ENCODE peak calls at places on chromosome 14, in four cellular contexts. P is spleen, I is neuronal stem cell, L is heart left ventricle. H is an unnamed sample. For H3K9me3, the result is how much of the 10 kb centered on the place peaks cover.

GRCh38 chr14:44971459-44971858 is 9.5 kb downstream of the TOGARAM1 start:
- DNase-seq in P (no peak), I (no peak), L (no peak), H (no peak)

GRCh38 chr14:77002889-77003288 is 25.6 kb downstream of the IRF2BPL start:
- DNase-seq in P (no peak), I (no peak), L (no peak), H (no peak)

GRCh38 chr14:92751819-92752218 is 3.4 kb upstream of the LGMN start:
- DNase-seq in P (no peak), I (no peak), L (no peak), H (no peak)

GRCh38 chr14:87013583-87013982 is 979.4 kb downstream of the GALC start:
- DNase-seq in P (no peak), I (no peak), L (no peak), H (no peak)

GRCh38 chr14:61120576-61120975 is 139.5 kb downstream of the SLC38A6 start:
- DNase-seq in P (no peak), I (no peak), L (no peak), H (no peak)

GRCh38 chr14:39107624-39108023 is 4.6 kb upstream of the SEC23A start:
- DNase-seq in P (no peak), I (no peak), L (no peak), H (no peak)

GRCh38 chr14:58805605-58806358 is 168.0 kb downstream of the DACT1 start:
- DNase-seq in P (no peak), I (no peak), L (no peak), H (no peak)

GRCh38 chr14:96065661-96066459 is 26.7 kb downstream of the C14orf132 start:
- DNase-seq in P (peak), I (no peak), L (no peak), H (no peak)

GRCh38 chr14:103600503-103600902 is 28.5 kb upstream of the KLC1 start:
- DNase-seq in P (no peak), I (no peak), L (no peak), H (no peak)

GRCh38 chr14:92039073-92039719 is 663 bp downstream of the TRIP11 start:
- DNase-seq in P (no peak), I (peak), L (no peak), H (peak)

GRCh38 chr14:38972511-38972910 is 130.5 kb downstream of the SEC23A start:
- DNase-seq in P (no peak), I (no peak), L (no peak), H (no peak)

GRCh38 chr14:59246566-59246965 is 58.1 kb downstream of the DAAM1 start:
- DNase-seq in P (no peak), I (no peak), L (no peak), H (no peak)

GRCh38 chr14:71175491-71175890 is 268.2 kb downstream of the PCNX1 start:
- DNase-seq in P (no peak), I (no peak), L (no peak), H (no peak)

GRCh38 chr14:89750206-89750867 is 204.2 kb downstream of the EFCAB11 start:
- DNase-seq in P (no peak), I (no peak), L (no peak), H (no peak)

GRCh38 chr14:24351517-24351916 is 11.7 kb upstream of the RIPK3 start:
- DNase-seq in P (no peak), I (no peak), L (no peak), H (no peak)

GRCh38 chr14:103801459-103801858 is 45.9 kb downstream of the PPP1R13B start:
- DNase-seq in P (no peak), I (no peak), L (no peak), H (no peak)

GRCh38 chr14:100317897-100318808 is 5.0 kb upstream of the SLC25A47 start:
- DNase-seq in P (peak), I (no peak), L (peak), H (no peak)

GRCh38 chr14:77094672-77095284 is 3.3 kb upstream of the CIPC start:
- DNase-seq in P (peak), I (peak), L (peak), H (no peak)

GRCh38 chr14:54650331-54651017 is 83.5 kb downstream of the SAMD4A start:
- DNase-seq in P (no peak), I (no peak), L (peak), H (peak)

GRCh38 chr14:36254020-36254614 is 66.3 kb downstream of the MBIP start:
- DNase-seq in P (no peak), I (no peak), L (no peak), H (no peak)

GRCh38 chr14:78254911-78255431 is 84.8 kb downstream of the NRXN3 start:
- DNase-seq in P (no peak), I (no peak), L (no peak), H (no peak)

GRCh38 chr14:66511849-66512248 is 3.9 kb downstream of the GPHN start:
- DNase-seq in P (no peak), I (no peak), L (no peak), H (no peak)

GRCh38 chr14:103889313-103890051 is 38.8 kb upstream of the TDRD9 start:
- DNase-seq in P (no peak), I (no peak), L (no peak), H (no peak)

GRCh38 chr14:34981743-34982420 is 910 bp upstream of the SRP54 start:
- DNase-seq in P (peak), I (no peak), L (no peak), H (peak)

GRCh38 chr14:31880935-31881334 is 196.2 kb upstream of the ARHGAP5 start:
- DNase-seq in P (no peak), I (no peak), L (no peak), H (no peak)

GRCh38 chr14:67996235-67996634 is 176.7 kb downstream of the RAD51B start:
- DNase-seq in P (no peak), I (no peak), L (no peak), H (no peak)

GRCh38 chr14:67999693-68000384 is 180.3 kb downstream of the RAD51B start:
- DNase-seq in P (no peak), I (no peak), L (no peak), H (no peak)

GRCh38 chr14:68000516-68000915 is 180.9 kb downstream of the RAD51B start:
- DNase-seq in P (no peak), I (no peak), L (no peak), H (no peak)

GRCh38 chr14:67998804-67999203 is 179.2 kb downstream of the RAD51B start:
- DNase-seq in P (no peak), I (no peak), L (no peak), H (no peak)

DNA sequence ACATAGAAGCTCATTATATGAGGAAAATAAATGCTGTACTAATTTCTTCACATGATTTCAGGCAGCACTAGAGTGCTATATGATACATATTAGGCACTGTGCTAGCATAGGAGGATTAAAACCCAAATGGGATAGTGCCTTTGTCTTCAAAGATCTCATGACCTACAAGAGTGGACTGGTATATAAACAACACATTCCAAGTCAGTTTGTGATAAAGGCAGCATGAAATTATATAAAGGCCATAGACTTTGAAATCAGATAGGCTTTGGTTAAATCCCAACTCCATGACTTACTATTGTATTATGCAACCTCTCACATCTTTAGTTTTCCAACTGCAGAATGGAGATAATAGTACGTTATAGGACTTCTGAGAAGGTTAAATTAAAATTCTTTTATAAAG is 179.7 kb downstream of the RAD51B start:
- DNase-seq in P (no peak), I (no peak), L (no peak), H (no peak)
- H3K9me3 ChIP-seq in P (under half), I (under half), L (under half), H (under half)

GRCh38 chr14:105467942-105468471 is 6.6 kb upstream of the CRIP2 start:
- DNase-seq in P (no peak), I (no peak), L (no peak), H (no peak)

GRCh38 chr14:105465209-105466031 is 9.2 kb upstream of the CRIP2 start:
- DNase-seq in P (no peak), I (no peak), L (peak), H (no peak)

GRCh38 chr14:105468621-105469241 is 5.9 kb upstream of the CRIP2 start:
- DNase-seq in P (no peak), I (no peak), L (peak), H (no peak)

GRCh38 chr14:105466491-105467248 is 8.0 kb upstream of the CRIP2 start:
- DNase-seq in P (no peak), I (no peak), L (peak), H (no peak)

DNA sequence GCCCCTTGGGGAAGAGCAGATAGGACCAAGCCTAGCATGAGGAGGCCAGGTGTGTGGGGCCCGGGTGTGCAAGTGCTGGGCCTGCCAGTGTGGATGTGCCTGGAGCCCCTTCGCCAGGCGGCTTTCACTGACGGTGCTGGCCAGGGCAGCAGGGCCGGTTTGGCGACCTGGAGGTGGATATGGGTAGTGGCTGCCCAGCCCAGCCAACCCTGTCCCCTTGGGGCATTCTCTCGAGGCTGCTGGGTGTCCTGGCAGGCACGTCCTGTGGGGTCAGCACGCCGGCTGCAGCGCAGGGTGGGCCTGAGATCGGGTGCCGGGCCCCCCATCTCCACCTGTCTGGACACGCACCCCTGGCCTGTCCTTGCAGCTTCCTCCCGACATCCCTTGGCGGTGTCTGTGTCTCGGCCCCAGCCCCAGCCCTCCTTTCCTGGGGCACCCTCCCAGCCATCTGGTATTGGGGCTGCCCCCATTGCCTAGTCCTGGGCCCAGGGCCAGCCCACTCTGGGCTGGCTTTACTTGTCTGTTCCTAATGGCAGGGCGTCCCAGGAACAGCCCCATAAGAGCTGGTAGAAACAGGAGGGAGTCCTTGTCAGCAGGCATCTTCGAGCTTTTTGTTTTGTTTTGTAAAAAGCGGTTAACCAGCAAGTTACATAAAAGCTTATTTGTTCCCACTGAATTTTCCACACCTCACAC is 7.2 kb upstream of the CRIP2 start:
- DNase-seq in P (no peak), I (no peak), L (no peak), H (no peak)
- H3K9me3 ChIP-seq in P (under half), I (under half), L (under half), H (under half)

DNA sequence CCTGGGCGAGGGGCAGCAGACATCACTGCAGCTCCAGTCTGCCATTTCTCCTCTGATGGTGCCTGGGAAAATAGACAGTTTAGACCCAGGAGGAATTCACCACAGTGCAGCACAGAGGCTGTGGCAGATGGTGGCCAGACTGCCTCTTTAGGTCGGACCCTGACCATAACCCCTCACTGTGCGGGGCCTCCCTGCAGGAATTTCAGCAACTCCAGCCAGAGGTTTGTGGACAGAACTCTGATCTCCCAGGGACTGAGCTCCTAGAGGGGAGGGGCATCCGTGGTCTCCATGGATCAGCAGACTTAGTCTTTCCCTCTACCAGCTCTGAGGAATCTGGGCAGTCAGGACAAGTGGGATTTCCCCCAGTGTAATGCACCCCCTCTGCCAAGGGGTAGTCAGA is 106.5 kb downstream of the ZC3H14 start:
- DNase-seq in P (no peak), I (no peak), L (no peak), H (no peak)
- H3K9me3 ChIP-seq in P (under half), I (under half), L (under half), H (under half)

DNA sequence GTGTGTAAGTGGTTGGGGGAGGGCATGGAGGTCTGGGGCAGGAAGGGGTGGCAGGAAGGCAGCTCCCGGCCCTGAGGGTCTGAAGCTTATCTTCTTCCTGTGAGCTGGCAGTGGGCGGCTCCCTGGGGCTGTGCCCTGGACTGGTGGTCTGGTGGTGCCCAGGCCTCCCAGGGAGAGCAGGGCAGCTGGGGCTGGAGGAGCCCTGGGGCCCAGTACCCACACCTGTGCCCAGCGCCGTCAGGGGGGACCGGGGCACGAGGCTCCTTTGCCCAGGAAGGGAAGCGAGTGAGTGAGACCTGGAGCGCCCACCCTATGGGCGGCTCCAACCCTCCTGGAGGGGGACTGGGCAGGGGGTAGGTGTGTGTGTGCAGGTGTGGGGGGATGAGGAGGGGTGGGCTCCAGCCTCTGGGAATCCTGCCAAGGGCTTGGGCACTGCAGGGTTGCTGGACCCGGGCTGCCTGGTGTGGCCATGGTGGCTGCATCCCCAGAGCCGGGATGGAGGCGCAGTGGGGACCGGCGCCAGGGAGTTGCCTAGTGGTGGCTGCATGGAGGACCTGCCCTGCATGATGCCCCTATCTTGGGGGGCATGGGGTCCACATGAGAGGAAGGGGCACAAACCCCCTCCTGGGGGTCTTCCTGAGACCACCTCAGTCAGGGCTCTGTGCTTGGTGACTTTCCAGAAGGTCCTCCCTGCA is 353.6 kb downstream of the TMEM121 start:
- DNase-seq in P (peak), I (no peak), L (no peak), H (peak)
- H3K9me3 ChIP-seq in P (under half), I (under half), L (under half), H (under half)

GRCh38 chr14:26415618-26416123 is 182.2 kb downstream of the NOVA1 start:
- DNase-seq in P (no peak), I (no peak), L (no peak), H (no peak)
- H3K9me3 ChIP-seq in P (under half), I (under half), L (under half), H (under half)